ENCODE peak calls at places on chromosome 7, in eight cellular contexts. A is activated CD4-positive, alpha-beta T cell treated with anti-CD3 and anti-CD28 coated beads, Interleukin-2, amount 10 ng/mL, durations not matched to agents 24 days and 14 days; S is stimulated activated CD4-positive, alpha-beta T cell treated with anti-CD3 and anti-CD28 coated beads, Interleukin-2, amount 100 ng/mL, for 24 hours; R is SW 1271; M is RWPE1; J is SJSA1; W is effector CD4-positive, alpha-beta T cell; V is upper lobe of right lung. D is an unnamed sample.

GRCh38 chr7:80273327-80273726 is 138.7 kb downstream of the GNAI1 start:
- DNase-seq in W (no peak), M (peak), S (no peak), V (no peak), A (no peak), J (no peak), R (no peak), D (no peak)

GRCh38 chr7:98054585-98054984 is 52.1 kb upstream of the LMTK2 start:
- DNase-seq in V (no peak), J (no peak), R (no peak), S (no peak), W (no peak), A (no peak), M (no peak), D (no peak)

GRCh38 chr7:85234746-85235145 is 47.9 kb upstream of the SEMA3D start:
- DNase-seq in R (no peak), J (no peak), A (no peak), M (no peak), S (no peak), W (no peak), V (no peak), D (no peak)

GRCh38 chr7:26052721-26053120 is 99.3 kb upstream of the NFE2L3 start:
- DNase-seq in S (no peak), J (no peak), W (no peak), M (peak), V (no peak), A (no peak), R (no peak), D (no peak)

GRCh38 chr7:89517815-89518214 is 636.5 kb upstream of the STEAP1 start:
- DNase-seq in A (no peak), R (no peak), V (no peak), M (no peak), S (no peak), J (no peak), W (no peak), D (no peak)

GRCh38 chr7:2843711-2844152 is 376 bp downstream of the GNA12 start:
- DNase-seq in S (peak), J (no peak), A (peak), W (peak), V (peak), R (no peak), M (no peak), D (peak)

GRCh38 chr7:3549598-3549997 is 248.5 kb downstream of the SDK1 start:
- DNase-seq in M (no peak), V (no peak), J (no peak), A (no peak), S (no peak), W (no peak), R (no peak), D (no peak)

GRCh38 chr7:32476816-32477648 is 13.1 kb downstream of the LSM5 start:
- DNase-seq in W (no peak), V (no peak), A (no peak), M (peak), R (no peak), S (no peak), J (no peak), D (no peak)

GRCh38 chr7:41201021-41201420 is 501.9 kb downstream of the INHBA start:
- DNase-seq in S (no peak), A (no peak), W (no peak), R (no peak), M (no peak), J (no peak), V (no peak), D (no peak)